ENCODE peak calls at places on chromosomes 4 and X, in four cellular contexts. One of them, this sample, is unnamed.

GRCh38 chrX:51257490-51257889 is 75.1 kb upstream of the NUDT10 start:
- DNase-seq in LoVo: no peak
- DNase-seq in kidney epithelial cell: no peak
- DNase-seq in T-helper 2 cell: no peak
- DNase-seq in this sample: no peak

GRCh38 chrX:48465336-48465933 is 4.6 kb downstream of the SLC38A5 start:
- DNase-seq in T-helper 2 cell: no peak
- DNase-seq in kidney epithelial cell: peak; percentile 56
- DNase-seq in LoVo: no peak
- DNase-seq in this sample: no peak

GRCh38 chr4:127304356-127304755 is 328.4 kb upstream of the INTU start:
- DNase-seq in T-helper 2 cell: no peak
- DNase-seq in LoVo: no peak
- DNase-seq in kidney epithelial cell: no peak
- DNase-seq in this sample: no peak

GRCh38 chr4:169649545-169650226 is 29.3 kb downstream of the CLCN3 start:
- DNase-seq in T-helper 2 cell: no peak
- DNase-seq in LoVo: no peak
- DNase-seq in kidney epithelial cell: no peak
- DNase-seq in this sample: no peak

GRCh38 chr4:159434496-159435241 is 331.8 kb downstream of the RAPGEF2 start:
- DNase-seq in kidney epithelial cell: no peak
- DNase-seq in T-helper 2 cell: no peak
- DNase-seq in LoVo: no peak
- DNase-seq in this sample: no peak

GRCh38 chrX:109782994-109783711 is 50.1 kb upstream of the ACSL4 start:
- DNase-seq in kidney epithelial cell: no peak
- DNase-seq in T-helper 2 cell: peak; percentile 30
- DNase-seq in LoVo: no peak
- DNase-seq in this sample: no peak

GRCh38 chr4:76738081-76738931 is 159.6 kb downstream of the SOWAHB start:
- DNase-seq in T-helper 2 cell: peak; percentile 49
- DNase-seq in kidney epithelial cell: no peak
- DNase-seq in LoVo: no peak
- DNase-seq in this sample: no peak

GRCh38 chrX:73851014-73852009 is 288.3 kb downstream of the CHIC1 start:
- DNase-seq in LoVo: no peak
- DNase-seq in kidney epithelial cell: peak; percentile 84
- DNase-seq in T-helper 2 cell: no peak
- DNase-seq in this sample: no peak

GRCh38 chrX:148629435-148629834 is 129.0 kb downstream of the AFF2 start:
- DNase-seq in kidney epithelial cell: no peak
- DNase-seq in LoVo: no peak
- DNase-seq in T-helper 2 cell: no peak
- DNase-seq in this sample: no peak

GRCh38 chr4:5365071-5366008 is 314.1 kb downstream of the STK32B start:
- DNase-seq in kidney epithelial cell: peak; percentile 85
- DNase-seq in T-helper 2 cell: no peak
- DNase-seq in LoVo: peak; percentile 57
- DNase-seq in this sample: peak; percentile 27

GRCh38 chr4:77308843-77309242 is 151.8 kb downstream of the CCNG2 start:
- DNase-seq in T-helper 2 cell: peak; percentile 50
- DNase-seq in LoVo: peak; percentile 23
- DNase-seq in kidney epithelial cell: no peak
- DNase-seq in this sample: peak; percentile 31

GRCh38 chrX:154485150-154486051 is 1.0 kb downstream of the UBL4A start:
- DNase-seq in LoVo: no peak
- DNase-seq in kidney epithelial cell: no peak
- DNase-seq in T-helper 2 cell: no peak
- DNase-seq in this sample: no peak

GRCh38 chr4:83129258-83129657 is 14.7 kb upstream of the PLAC8 start:
- DNase-seq in LoVo: peak; percentile 47
- DNase-seq in kidney epithelial cell: no peak
- DNase-seq in T-helper 2 cell: no peak
- DNase-seq in this sample: no peak

GRCh38 chr4:61277785-61278184 is 77.7 kb downstream of the ADGRL3 start:
- DNase-seq in LoVo: no peak
- DNase-seq in kidney epithelial cell: no peak
- DNase-seq in T-helper 2 cell: no peak
- DNase-seq in this sample: no peak

GRCh38 chr4:181261279-181261678 is 981.9 kb upstream of the TENM3 start:
- DNase-seq in kidney epithelial cell: no peak
- DNase-seq in T-helper 2 cell: no peak
- DNase-seq in LoVo: no peak
- DNase-seq in this sample: no peak

GRCh38 chr4:87122252-87122651 is 98.2 kb downstream of the KLHL8 start:
- DNase-seq in LoVo: no peak
- DNase-seq in kidney epithelial cell: no peak
- DNase-seq in T-helper 2 cell: no peak
- DNase-seq in this sample: no peak

GRCh38 chr4:71595576-71596108 is 188.2 kb downstream of the GC start:
- DNase-seq in LoVo: no peak
- DNase-seq in T-helper 2 cell: no peak
- DNase-seq in kidney epithelial cell: no peak
- DNase-seq in this sample: no peak

GRCh38 chr4:40856836-40857362 is 107.1 kb downstream of the NSUN7 start:
- DNase-seq in LoVo: no peak
- DNase-seq in T-helper 2 cell: peak; percentile 74
- DNase-seq in kidney epithelial cell: no peak
- DNase-seq in this sample: no peak

GRCh38 chr4:22720091-22720490 is 27.4 kb downstream of the GBA3 start:
- DNase-seq in LoVo: no peak
- DNase-seq in kidney epithelial cell: no peak
- DNase-seq in T-helper 2 cell: no peak
- DNase-seq in this sample: no peak

GRCh38 chrX:72308566-72309296 is 3.0 kb upstream of the CITED1 start:
- DNase-seq in LoVo: peak; percentile 53
- DNase-seq in T-helper 2 cell: peak; percentile 17
- DNase-seq in kidney epithelial cell: no peak
- DNase-seq in this sample: peak; percentile 27

GRCh38 chrX:39855748-39856129 is 242.0 kb downstream of the BCOR start:
- DNase-seq in LoVo: peak; percentile 64
- DNase-seq in T-helper 2 cell: peak; percentile 91
- DNase-seq in kidney epithelial cell: no peak
- DNase-seq in this sample: no peak

GRCh38 chr4:825063-825968 is 613 bp downstream of the CPLX1 start:
- DNase-seq in LoVo: no peak
- DNase-seq in kidney epithelial cell: no peak
- DNase-seq in T-helper 2 cell: peak; percentile 20
- DNase-seq in this sample: no peak

GRCh38 chr4:88158360-88159136 is at the start of gene ABCG2:
- DNase-seq in T-helper 2 cell: peak; percentile 37
- DNase-seq in LoVo: peak; percentile 53
- DNase-seq in kidney epithelial cell: no peak
- DNase-seq in this sample: peak; percentile 16

GRCh38 chr4:72319596-72319995 is 249.4 kb downstream of the ADAMTS3 start:
- DNase-seq in T-helper 2 cell: peak; percentile 60
- DNase-seq in LoVo: no peak
- DNase-seq in kidney epithelial cell: peak; percentile 83
- DNase-seq in this sample: no peak

GRCh38 chr4:161393614-161394013 is 770.2 kb downstream of the FSTL5 start:
- DNase-seq in kidney epithelial cell: no peak
- DNase-seq in T-helper 2 cell: no peak
- DNase-seq in LoVo: no peak
- DNase-seq in this sample: no peak

GRCh38 chrX:107025538-107025937 is 25.5 kb upstream of the MORC4 start:
- DNase-seq in T-helper 2 cell: peak; percentile 2
- DNase-seq in LoVo: peak; percentile 35
- DNase-seq in kidney epithelial cell: no peak
- DNase-seq in this sample: peak; percentile 12

GRCh38 chr4:140220053-140220452 is 66.1 kb upstream of the MAML3 start:
- DNase-seq in kidney epithelial cell: no peak
- DNase-seq in LoVo: no peak
- DNase-seq in T-helper 2 cell: no peak
- DNase-seq in this sample: no peak

GRCh38 chrX:108312938-108313337 is 125.3 kb downstream of the COL4A6 start:
- DNase-seq in T-helper 2 cell: no peak
- DNase-seq in LoVo: peak; percentile 26
- DNase-seq in kidney epithelial cell: no peak
- DNase-seq in this sample: no peak

GRCh38 chr4:53899544-53900274 is 164.7 kb downstream of the CHIC2 start:
- DNase-seq in T-helper 2 cell: no peak
- DNase-seq in LoVo: no peak
- DNase-seq in kidney epithelial cell: no peak
- DNase-seq in this sample: no peak

GRCh38 chrX:14051416-14051815 is 21.7 kb upstream of the GEMIN8 start:
- DNase-seq in LoVo: no peak
- DNase-seq in T-helper 2 cell: no peak
- DNase-seq in kidney epithelial cell: no peak
- DNase-seq in this sample: no peak

GRCh38 chrX:24448762-24449161 is 16.3 kb upstream of the PDK3 start:
- DNase-seq in LoVo: no peak
- DNase-seq in T-helper 2 cell: no peak
- DNase-seq in kidney epithelial cell: no peak
- DNase-seq in this sample: no peak